ENCODE peak calls at places on chromosome 11, in seven cellular contexts. M is HepG2, J is prostate gland, O is neuronal stem cell, H is SJSA1, D is astrocyte of the spinal cord, N is AG04450. V is an unnamed sample.

GRCh38 chr11:44596541-44597276 is 31.2 kb downstream of the CD82 start:
- DNase-seq in M (no peak), J (no peak), O (no peak), H (no peak), D (no peak), N (no peak), V (no peak)

GRCh38 chr11:126431401-126432064 is 76.0 kb downstream of the ST3GAL4 start:
- DNase-seq in M (peak; percentile 27), J (no peak), O (no peak), H (peak; percentile 81), D (peak; percentile 74), N (no peak), V (peak; percentile 68)

GRCh38 chr11:47552086-47552580 is 799 bp downstream of the CELF1 start:
- DNase-seq in M (peak; percentile 12), J (no peak), O (no peak), H (peak; percentile 45), D (peak; percentile 46), N (no peak), V (peak; percentile 65)

GRCh38 chr11:21988477-21988876 is 204.4 kb upstream of the ANO5 start:
- DNase-seq in M (peak; percentile 1), J (no peak), O (no peak), H (no peak), D (no peak), N (no peak), V (no peak)

GRCh38 chr11:36312593-36312990 is 16.5 kb downstream of the PRR5L start:
- DNase-seq in M (no peak), J (no peak), O (no peak), H (peak; percentile 45), D (peak; percentile 90), N (peak; percentile 69), V (peak; percentile 75)

GRCh38 chr11:107203656-107204055 is 185.4 kb upstream of the GUCY1A2 start:
- DNase-seq in M (no peak), J (no peak), O (no peak), H (no peak), D (no peak), N (no peak), V (no peak)

GRCh38 chr11:19345519-19345847 is 104.7 kb upstream of the E2F8 start:
- DNase-seq in M (no peak), J (no peak), O (peak; percentile 38), H (no peak), D (no peak), N (no peak), V (no peak)

GRCh38 chr11:433111-433510 is 8.7 kb downstream of the ANO9 start:
- DNase-seq in M (no peak), J (no peak), O (no peak), H (no peak), D (no peak), N (no peak), V (no peak)

GRCh38 chr11:7749456-7749855 is 43.2 kb upstream of the OVCH2 start:
- DNase-seq in M (no peak), J (no peak), O (no peak), H (no peak), D (no peak), N (no peak), V (no peak)

GRCh38 chr11:106988151-106988806 is 30.0 kb downstream of the GUCY1A2 start:
- DNase-seq in M (no peak), J (no peak), O (no peak), H (no peak), D (peak; percentile 92), N (no peak), V (no peak)

GRCh38 chr11:70559516-70559915 is 161.2 kb downstream of the CTTN start:
- DNase-seq in M (no peak), J (no peak), O (no peak), H (no peak), D (no peak), N (no peak), V (no peak)

DNA sequence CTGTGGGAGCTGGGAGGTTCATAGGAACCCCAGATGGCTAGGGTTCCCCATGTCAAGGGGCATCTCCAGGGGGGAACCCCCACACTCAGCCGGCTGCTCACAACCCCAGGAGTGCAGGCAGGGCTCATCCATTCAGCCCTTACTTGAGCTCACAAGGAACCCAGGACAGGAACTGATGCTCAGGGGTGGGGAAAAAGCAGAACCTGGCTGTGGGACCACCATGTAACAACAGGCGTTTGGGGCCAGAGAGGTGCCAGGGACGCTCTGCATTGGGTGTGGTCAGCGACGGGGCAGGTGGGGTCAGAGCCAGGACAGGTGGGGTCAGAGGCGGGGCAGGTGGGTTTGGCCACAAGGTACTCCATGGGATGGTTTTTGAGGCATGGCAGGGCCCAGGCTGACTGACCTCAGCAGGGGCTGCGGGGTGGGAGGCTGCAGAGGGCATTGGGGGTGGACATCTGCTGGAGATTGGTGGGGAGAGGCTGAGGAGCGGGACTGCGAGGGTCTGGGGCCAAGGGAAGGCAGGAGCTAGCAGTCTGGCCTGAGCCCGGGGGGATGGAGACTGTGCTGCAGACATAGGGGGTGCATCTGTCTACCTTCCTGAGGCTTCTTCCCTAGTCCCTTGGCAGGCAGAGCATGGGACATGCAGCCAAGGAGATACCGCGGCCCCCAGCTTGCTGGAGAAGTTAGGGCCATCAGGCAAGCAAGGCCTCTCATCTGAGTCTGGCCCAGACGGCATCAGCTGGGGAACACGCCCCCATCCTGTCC is 34.0 kb upstream of the CARS1 start:
- DNase-seq in M (no peak), J (no peak), O (no peak), H (no peak), D (no peak), N (no peak), V (no peak)
- H3K4me3 ChIP-seq in M (no peak overlapping the region), J (no peak overlapping the region), O (no peak overlapping the region), H (no peak overlapping the region), D (no peak overlapping the region), N (no peak overlapping the region), V (no peak overlapping the region)

GRCh38 chr11:121936781-121937447 is 179.1 kb downstream of the BLID start:
- DNase-seq in M (no peak), J (no peak), O (no peak), H (no peak), D (peak; percentile 70), N (no peak), V (no peak)
- H3K4me3 ChIP-seq in M (no peak overlapping the region), J (no peak overlapping the region), O (no peak overlapping the region), H (no peak overlapping the region), D (no peak overlapping the region), N (no peak overlapping the region), V (no peak overlapping the region)

GRCh38 chr11:85826096-85826855 is 15.3 kb upstream of the SYTL2 start:
- DNase-seq in M (no peak), J (no peak), O (no peak), H (no peak), D (peak; percentile 39), N (no peak), V (peak; percentile 41)
- H3K4me3 ChIP-seq in M (no peak overlapping the region), J (no peak overlapping the region), O (no peak overlapping the region), H (no peak overlapping the region), D (no peak overlapping the region), N (no peak overlapping the region), V (no peak overlapping the region)

GRCh38 chr11:68014157-68014965 is 4.2 kb downstream of the ALDH3B1 start:
- DNase-seq in M (no peak), J (no peak), O (no peak), H (peak; percentile 97), D (peak; percentile 79), N (peak; percentile 67), V (peak; percentile 98)
- H3K4me3 ChIP-seq in M (no peak overlapping the region), J (no peak overlapping the region), O (no peak overlapping the region), H (no peak overlapping the region), D (no peak overlapping the region), N (no peak overlapping the region), V (peak overlapping the region; percentile 49)

GRCh38 chr11:102117472-102118113 is 7.3 kb downstream of the YAP1 start:
- DNase-seq in M (no peak), J (no peak), O (no peak), H (no peak), D (peak; percentile 29), N (no peak), V (no peak)
- H3K4me3 ChIP-seq in M (peak overlapping the region; percentile 13), J (no peak overlapping the region), O (no peak overlapping the region), H (no peak overlapping the region), D (no peak overlapping the region), N (no peak overlapping the region), V (no peak overlapping the region)

DNA sequence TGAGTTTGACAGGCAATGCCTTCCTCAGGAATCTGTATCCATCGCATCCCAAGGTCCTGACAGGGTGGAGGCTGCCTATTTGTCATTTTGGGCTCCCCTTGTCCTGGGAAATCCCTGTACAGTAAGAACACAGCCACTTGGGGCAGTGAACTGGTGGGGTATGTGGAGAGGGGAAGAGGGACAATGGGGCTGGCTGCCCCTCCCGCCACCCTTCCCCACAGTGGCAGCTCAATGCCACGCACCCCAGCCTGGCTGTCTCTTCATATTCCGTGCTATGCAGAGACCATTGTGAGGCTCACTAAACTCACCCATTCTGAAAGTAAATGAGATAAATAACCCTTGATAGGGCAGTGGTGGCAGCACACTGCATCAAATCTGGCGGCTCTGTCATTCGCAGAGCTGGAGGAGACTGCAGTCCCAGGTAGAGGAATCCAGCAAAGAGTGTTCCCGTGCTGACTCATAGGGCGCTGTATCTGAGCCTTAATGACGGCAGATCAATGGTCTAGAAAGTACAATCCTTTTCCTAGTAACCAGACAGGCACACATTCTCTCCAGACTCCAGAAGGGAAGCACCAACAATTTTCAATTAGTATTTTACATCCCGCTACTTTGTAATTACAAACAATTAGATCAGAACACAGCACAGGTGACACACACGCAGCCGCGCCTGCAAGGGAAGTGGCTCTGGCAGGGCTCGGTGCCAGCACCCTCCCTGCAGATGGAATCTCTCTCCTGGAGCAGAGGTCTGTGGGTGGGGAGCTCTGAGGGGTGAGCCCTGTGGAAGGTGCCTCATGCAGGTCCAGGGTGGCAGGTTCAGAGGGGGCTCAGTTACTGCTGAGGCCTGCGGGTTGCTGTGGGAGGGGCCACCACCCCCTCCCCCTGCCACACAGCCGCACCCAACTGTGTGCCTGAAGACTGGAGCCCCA is 167.9 kb upstream of the B3GAT1 start:
- DNase-seq in M (no peak), J (no peak), O (no peak), H (no peak), D (no peak), N (no peak), V (no peak)
- H3K4me3 ChIP-seq in M (no peak overlapping the region), J (no peak overlapping the region), O (no peak overlapping the region), H (no peak overlapping the region), D (no peak overlapping the region), N (no peak overlapping the region), V (no peak overlapping the region)

GRCh38 chr11:98365185-98365584 is 655.6 kb upstream of the CNTN5 start:
- DNase-seq in M (no peak), J (no peak), O (no peak), H (no peak), D (no peak), N (no peak), V (no peak)

DNA sequence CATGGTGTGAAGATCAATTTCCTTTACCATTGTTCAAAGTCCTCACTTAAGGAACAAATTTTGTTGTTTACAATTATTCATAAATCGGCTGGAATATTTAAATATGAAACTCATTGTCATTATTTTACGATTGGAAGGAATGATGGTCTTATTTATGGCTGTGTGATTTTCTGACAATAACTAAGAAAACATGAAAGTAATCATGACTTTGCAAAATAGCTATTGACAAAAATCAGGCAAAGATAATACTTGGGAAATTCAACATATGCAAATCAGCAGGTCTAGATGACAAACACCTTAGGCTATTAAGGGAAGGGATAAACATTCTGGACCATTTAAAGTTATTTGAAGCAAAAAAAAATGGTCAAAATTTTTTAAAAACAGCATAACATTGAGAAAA is 654.8 kb upstream of the CNTN5 start:
- DNase-seq in M (no peak), J (no peak), O (no peak), H (no peak), D (no peak), N (no peak), V (no peak)
- H3K4me3 ChIP-seq in M (no peak overlapping the region), J (no peak overlapping the region), O (no peak overlapping the region), H (no peak overlapping the region), D (no peak overlapping the region), N (no peak overlapping the region), V (no peak overlapping the region)

GRCh38 chr11:132770802-132771545 is 761.3 kb downstream of the OPCML start:
- DNase-seq in M (no peak), J (no peak), O (no peak), H (no peak), D (peak; percentile 12), N (no peak), V (no peak)
- H3K4me3 ChIP-seq in M (no peak overlapping the region), J (no peak overlapping the region), O (no peak overlapping the region), H (no peak overlapping the region), D (no peak overlapping the region), N (no peak overlapping the region), V (no peak overlapping the region)

V was measured in PC-9.